ENCODE peak calls at places on chromosomes 2 and 18, in four cellular contexts. U, I, K and T are unnamed samples.

GRCh38 chr2:168978461-168978861 is 52.7 kb downstream of the ABCB11 start:
- DNase-seq in I (no peak), U (no peak), K (no peak), T (no peak)

GRCh38 chr18:79068299-79068945 is 772 bp upstream of the ATP9B start:
- DNase-seq in U (no peak), K (peak), I (no peak), T (no peak)

GRCh38 chr2:145360129-145360780 is 840.3 kb upstream of the ZEB2 start:
- DNase-seq in I (no peak), K (no peak), U (no peak), T (no peak)

GRCh38 chr2:143842836-143843235 is 677.1 kb downstream of the ZEB2 start:
- DNase-seq in U (no peak), K (no peak), I (no peak), T (no peak)

GRCh38 chr18:53380063-53380639 is 844.3 kb downstream of the MBD2 start:
- DNase-seq in I (peak), K (peak), U (no peak), T (peak)

GRCh38 chr2:236578980-236579745 is 9.5 kb downstream of the ACKR3 start:
- DNase-seq in K (no peak), I (no peak), U (no peak), T (no peak)

GRCh38 chr2:53253244-53253643 is 514.4 kb upstream of the CHAC2 start:
- DNase-seq in I (no peak), K (no peak), U (no peak), T (no peak)

GRCh38 chr2:62716768-62717167 is 11.3 kb downstream of the EHBP1 start:
- DNase-seq in I (no peak), U (no peak), K (no peak), T (no peak)

GRCh38 chr2:223052710-223053261 is 796 bp downstream of the KCNE4 start:
- DNase-seq in K (no peak), I (no peak), U (no peak), T (no peak)

GRCh38 chr2:155546715-155547555 is 785.6 kb downstream of the NR4A2 start:
- DNase-seq in K (no peak), I (no peak), U (no peak), T (no peak)

GRCh38 chr2:205216580-205216979 is 465.7 kb upstream of the NRP2 start:
- DNase-seq in K (no peak), I (peak), U (no peak), T (no peak)

GRCh38 chr2:88919087-88919738 is 227.7 kb downstream of the RPIA start:
- DNase-seq in U (no peak), I (peak), K (no peak), T (no peak)

GRCh38 chr2:203808041-203808750 is 59.4 kb upstream of the CTLA4 start:
- DNase-seq in U (no peak), I (no peak), K (no peak), T (no peak)

GRCh38 chr2:178194600-178195389 is 483 bp downstream of the OSBPL6 start:
- DNase-seq in I (no peak), U (peak), K (no peak), T (no peak)

GRCh38 chr2:94995516-94995915 is 30.0 kb upstream of the MAL start:
- DNase-seq in K (no peak), U (no peak), I (no peak), T (no peak)
- H3K4me3 ChIP-seq in K (no peak), U (no peak), I (no peak), T (no peak)

GRCh38 chr2:65443509-65444200 is 11.3 kb upstream of the SPRED2 start:
- DNase-seq in U (no peak), I (no peak), K (no peak), T (no peak)
- TF ChIP-seq SUZ12 in U (no peak), I (no peak), K (no peak), T (no peak)

GRCh38 chr2:23925702-23926288 is 1.1 kb downstream of the ATAD2B start:
- DNase-seq in K (peak), U (no peak), I (peak), T (peak)

GRCh38 chr2:23926750-23927627 is at the start of gene ATAD2B:
- DNase-seq in I (peak), U (peak), K (peak), T (peak)

GRCh38 chr2:23926289-23926749 is 604 bp downstream of the ATAD2B start:
- DNase-seq in U (no peak), K (no peak), I (no peak), T (peak)

GRCh38 chr2:23918837-23919489 is 8.0 kb downstream of the ATAD2B start:
- DNase-seq in I (no peak), K (no peak), U (no peak), T (no peak)

DNA sequence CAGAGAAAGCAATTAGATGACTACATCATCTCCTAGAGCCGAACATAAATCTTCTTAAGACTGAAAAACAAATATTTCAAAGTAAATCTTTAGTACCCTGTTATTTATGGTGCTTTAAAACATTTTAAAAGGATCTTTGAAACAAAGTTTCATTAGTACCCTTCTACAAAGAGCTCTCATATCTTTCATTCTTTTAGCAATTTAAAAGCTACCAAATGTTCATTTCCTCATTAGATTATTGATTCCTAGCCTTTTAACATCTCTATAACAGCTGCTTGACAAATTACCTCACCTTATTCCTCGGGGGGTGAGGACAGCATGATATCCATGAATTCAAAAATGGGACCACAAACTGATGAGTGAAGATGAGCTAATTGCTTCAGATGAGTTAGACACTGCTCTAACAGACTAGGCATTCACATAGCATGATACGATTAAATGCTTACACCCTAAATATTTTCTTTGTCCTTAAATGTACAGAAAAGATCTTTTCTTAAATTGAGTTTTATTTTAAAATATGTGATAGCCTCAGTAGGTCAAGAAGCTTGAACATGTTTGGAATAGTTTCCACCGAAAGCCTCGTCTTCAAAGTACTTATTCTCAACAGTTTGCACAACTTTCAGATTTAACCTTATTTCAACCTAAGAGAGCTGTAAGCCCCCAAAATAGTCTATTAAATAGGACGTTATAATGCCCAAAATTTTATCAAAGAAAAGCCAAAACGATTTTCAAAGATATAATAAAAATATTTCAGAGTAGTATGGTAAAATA is 2.1 kb downstream of the ATAD2B start:
- DNase-seq in I (no peak), U (no peak), K (no peak), T (no peak)
- H3K4me3 ChIP-seq in I (peak), U (no peak), K (peak), T (no peak)

GRCh38 chr2:39050109-39050508 is 70.7 kb downstream of the SOS1 start:
- DNase-seq in U (no peak), K (no peak), I (no peak), T (no peak)
- TF ChIP-seq SUZ12 in U (no peak), K (no peak), I (no peak), T (no peak)

GRCh38 chr18:50281295-50281971 is at the start of gene MBD1:
- DNase-seq in K (peak), U (peak), I (peak), T (peak)

GRCh38 chr18:50284226-50284885 is 3.0 kb upstream of the MBD1 start:
- DNase-seq in U (no peak), I (no peak), K (no peak), T (no peak)

GRCh38 chr18:50283469-50284209 is 2.3 kb upstream of the MBD1 start:
- DNase-seq in I (no peak), U (no peak), K (no peak), T (no peak)

GRCh38 chr18:50281972-50282520 is 723 bp upstream of the MBD1 start:
- DNase-seq in K (no peak), I (no peak), U (no peak), T (no peak)

DNA sequence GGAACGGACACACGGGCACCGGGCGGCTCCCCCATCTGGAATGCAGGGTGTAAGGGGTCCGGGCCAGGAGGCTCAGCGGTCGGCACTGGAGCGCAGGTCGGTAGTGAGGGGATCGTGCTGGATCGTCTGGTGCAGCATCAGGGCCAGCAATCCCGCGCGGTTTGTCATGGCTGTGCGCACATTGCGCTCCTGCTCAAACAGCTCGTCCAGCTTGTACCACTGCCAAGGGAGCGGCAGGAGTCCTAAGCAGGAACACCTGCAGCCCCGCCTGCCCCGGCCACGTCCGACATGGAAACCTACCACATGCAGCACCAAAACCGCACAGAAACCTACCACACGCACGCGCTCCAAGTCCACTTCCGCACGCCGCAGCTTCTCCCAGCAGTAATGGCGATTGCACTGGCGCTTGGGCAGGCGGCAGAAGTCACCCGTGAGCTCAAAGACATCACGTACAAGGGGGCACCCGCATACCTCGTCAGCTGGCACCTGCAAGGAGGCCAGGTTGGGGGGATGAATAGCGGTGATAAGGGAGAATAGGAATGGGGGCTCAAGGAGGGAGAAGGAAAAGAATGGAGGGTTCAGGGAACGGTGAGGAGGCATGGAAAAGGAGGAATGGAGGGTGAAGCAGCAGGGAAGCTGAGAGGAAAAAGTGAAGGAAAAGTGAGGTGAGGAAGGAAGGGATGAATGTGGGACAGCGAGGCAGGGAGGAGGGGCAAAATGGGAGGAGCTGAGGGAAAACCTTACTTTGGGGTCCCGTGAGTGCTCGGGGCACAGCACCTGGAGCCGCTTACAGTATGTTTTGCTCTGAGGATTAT is 1.4 kb upstream of the MBD1 start:
- DNase-seq in K (no peak), U (no peak), I (no peak), T (no peak)
- H3K4me3 ChIP-seq in K (no peak), U (no peak), I (no peak), T (no peak)

GRCh38 chr2:45770773-45771172 is 119.3 kb downstream of the PRKCE start:
- DNase-seq in K (no peak), I (no peak), U (no peak), T (no peak)

GRCh38 chr2:45773909-45774308 is 122.4 kb downstream of the PRKCE start:
- DNase-seq in K (no peak), U (no peak), I (no peak), T (no peak)

GRCh38 chr2:45769786-45770576 is 118.5 kb downstream of the PRKCE start:
- DNase-seq in I (no peak), K (no peak), U (no peak), T (no peak)

GRCh38 chr2:45772038-45772437 is 120.6 kb downstream of the PRKCE start:
- DNase-seq in U (no peak), K (no peak), I (no peak), T (no peak)

DNA sequence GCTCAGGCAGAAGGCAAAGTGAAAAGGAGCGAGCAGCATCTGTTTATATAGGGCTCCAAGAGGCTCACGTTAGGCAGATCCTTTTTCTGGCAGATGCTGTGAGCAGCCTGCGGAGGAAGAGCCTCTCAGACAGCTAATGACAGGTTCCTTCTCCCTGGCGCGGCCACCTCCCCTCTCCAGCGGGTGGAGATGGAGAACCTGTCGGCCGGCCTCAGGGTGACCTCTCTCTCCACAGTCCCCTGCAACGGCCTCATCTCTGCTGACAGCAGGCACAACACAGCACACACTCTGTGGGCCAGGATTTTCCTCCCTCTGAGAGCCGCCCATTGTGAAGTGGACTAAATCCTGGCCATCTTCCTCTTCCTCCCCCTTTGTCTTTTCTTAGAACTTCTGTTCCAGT is 119.8 kb downstream of the PRKCE start:
- DNase-seq in I (no peak), K (no peak), U (no peak), T (no peak)
- TF ChIP-seq SUZ12 in I (no peak), K (no peak), U (no peak), T (no peak)

GRCh38 chr18:4640349-4641012 is 185.4 kb upstream of the DLGAP1 start:
- DNase-seq in K (peak), I (no peak), U (no peak), T (no peak)
- H3K4me3 ChIP-seq in K (no peak), I (no peak), U (no peak), T (no peak)

GRCh38 chr18:42706029-42706608 is 409.4 kb downstream of the RIT2 start:
- DNase-seq in K (no peak), U (no peak), I (no peak), T (no peak)
- TF ChIP-seq SUZ12 in K (no peak), U (no peak), I (no peak), T (no peak)

GRCh38 chr2:173957517-173957916 is 7.7 kb downstream of the SP3 start:
- DNase-seq in K (no peak), U (no peak), I (no peak), T (no peak)
- H3K4me3 ChIP-seq in K (peak), U (no peak), I (no peak), T (no peak)